ENCODE peak calls at places on chromosomes 2 and 18, in five cellular contexts. C is fibroblast of pulmonary artery, J is OCI-LY7, V is GM23338, P is IMR-90. K is an unnamed sample.

GRCh38 chr2:70069049-70069448 is 18.2 kb upstream of the PCBP1 start:
- DNase-seq in V (no peak), C (no peak), P (peak), J (no peak), K (no peak)

GRCh38 chr2:220434365-220434764 is 806.9 kb downstream of the SLC4A3 start:
- DNase-seq in J (no peak), C (peak), P (peak), V (no peak), K (no peak)

GRCh38 chr2:238915196-238915595 is 67.3 kb downstream of the TWIST2 start:
- DNase-seq in V (no peak), C (peak), J (no peak), P (no peak), K (no peak)

GRCh38 chr18:43482600-43482999 is 205.3 kb upstream of the SYT4 start:
- DNase-seq in J (no peak), P (no peak), C (no peak), V (no peak), K (no peak)

GRCh38 chr2:230459213-230459612 is 43.2 kb downstream of the SP100 start:
- DNase-seq in J (no peak), C (no peak), P (no peak), V (no peak), K (no peak)

GRCh38 chr18:2919600-2919999 is 72.8 kb downstream of the EMILIN2 start:
- DNase-seq in J (no peak), C (no peak), P (no peak), V (no peak), K (no peak)

GRCh38 chr2:217415316-217415715 is 555.5 kb upstream of the TNP1 start:
- DNase-seq in V (no peak), P (no peak), J (no peak), C (no peak), K (no peak)

GRCh38 chr2:18889565-18890332 is 300.4 kb upstream of the NT5C1B start:
- DNase-seq in C (no peak), J (no peak), P (no peak), V (no peak), K (no peak)

GRCh38 chr2:77434880-77435279 is 87.3 kb downstream of the LRRTM4 start:
- DNase-seq in P (no peak), J (no peak), C (no peak), V (peak), K (no peak)

GRCh38 chr2:100054426-100054825 is 88.0 kb downstream of the AFF3 start:
- DNase-seq in C (no peak), P (no peak), J (no peak), V (no peak), K (no peak)

GRCh38 chr18:13532406-13533075 is 193.8 kb downstream of the FAM210A start:
- DNase-seq in J (no peak), V (no peak), C (no peak), P (no peak), K (no peak)

GRCh38 chr2:119753041-119753929 is 6.4 kb upstream of the PTPN4 start:
- DNase-seq in J (peak), P (peak), C (peak), V (peak), K (no peak)

GRCh38 chr18:69889009-69889408 is 58.7 kb downstream of the CD226 start:
- DNase-seq in P (no peak), J (no peak), C (no peak), V (no peak), K (no peak)

GRCh38 chr2:45932278-45932975 is 281.0 kb downstream of the PRKCE start:
- DNase-seq in J (no peak), C (peak), V (no peak), P (peak), K (no peak)

GRCh38 chr2:212721026-212721451 is 182.4 kb upstream of the ERBB4 start:
- DNase-seq in J (no peak), P (no peak), V (no peak), C (no peak), K (no peak)

GRCh38 chr18:76546282-76546572 is 51.2 kb upstream of the ZNF516 start:
- DNase-seq in V (no peak), P (no peak), C (no peak), J (no peak), K (no peak)

GRCh38 chr2:68342470-68342869 is 22.6 kb upstream of the PLEK start:
- DNase-seq in C (no peak), P (no peak), V (no peak), J (no peak), K (no peak)

GRCh38 chr18:12027046-12027445 is 45.7 kb downstream of the IMPA2 start:
- DNase-seq in J (no peak), V (no peak), P (no peak), C (no peak), K (no peak)

GRCh38 chr2:186129767-186130581 is 356.1 kb upstream of the ZC3H15 start:
- DNase-seq in P (peak), V (peak), J (no peak), C (peak), K (no peak)

GRCh38 chr18:13267517-13267916 is 49.0 kb downstream of the LDLRAD4 start:
- DNase-seq in C (no peak), P (no peak), V (no peak), J (no peak), K (no peak)

GRCh38 chr18:36693931-36694661 is 134.7 kb downstream of the TPGS2 start:
- DNase-seq in C (no peak), J (no peak), P (peak), V (no peak), K (no peak)

GRCh38 chr2:121071058-121071504 is 213.9 kb downstream of the TFCP2L1 start:
- DNase-seq in P (peak), J (peak), C (peak), V (peak), K (no peak)

GRCh38 chr2:52542297-52542696 is 1225.3 kb upstream of the CHAC2 start:
- DNase-seq in C (no peak), V (no peak), P (no peak), J (no peak), K (no peak)

GRCh38 chr2:1910562-1911256 is 166.4 kb upstream of the PXDN start:
- DNase-seq in P (no peak), J (peak), V (peak), C (peak), K (no peak)

GRCh38 chr2:7133521-7133920 is 216.3 kb downstream of the RNF144A start:
- DNase-seq in J (no peak), P (no peak), V (peak), C (no peak), K (no peak)

GRCh38 chr2:220147186-220147585 is 519.8 kb downstream of the SLC4A3 start:
- DNase-seq in C (peak), J (no peak), P (peak), V (no peak), K (no peak)

GRCh38 chr2:161576421-161576820 is 47.8 kb upstream of the SLC4A10 start:
- DNase-seq in P (no peak), J (peak), V (peak), C (no peak), K (no peak)

GRCh38 chr2:220469201-220469600 is 841.8 kb downstream of the SLC4A3 start:
- DNase-seq in V (no peak), P (peak), J (no peak), C (peak), K (no peak)

GRCh38 chr2:119544075-119545031 is at the start of gene CFAP221:
- DNase-seq in J (no peak), P (peak), V (peak), C (peak), K (no peak)

GRCh38 chr18:27749189-27749588 is 427.7 kb downstream of the CDH2 start:
- DNase-seq in C (no peak), P (no peak), J (no peak), V (no peak), K (no peak)

GRCh38 chr2:98205901-98206300 is 118.9 kb downstream of the VWA3B start:
- DNase-seq in J (no peak), P (no peak), V (no peak), C (no peak), K (no peak)

GRCh38 chr2:30236591-30237245 is 5.4 kb downstream of the LBH start:
- DNase-seq in J (no peak), V (no peak), P (no peak), C (no peak), K (no peak)

GRCh38 chr18:38718365-38718901 is 1152.8 kb upstream of the CELF4 start:
- DNase-seq in C (no peak), V (no peak), J (no peak), P (no peak), K (no peak)

GRCh38 chr2:60569680-60570111 is 16.2 kb upstream of the BCL11A start:
- DNase-seq in V (peak), P (no peak), C (no peak), J (no peak), K (no peak)

GRCh38 chr2:56291711-56292110 is 107.9 kb downstream of the CCDC85A start:
- DNase-seq in V (no peak), C (no peak), P (no peak), J (no peak), K (no peak)

GRCh38 chr2:105261061-105261460 is 19.5 kb downstream of the GPR45 start:
- DNase-seq in P (peak), J (no peak), V (no peak), C (peak), K (peak)

GRCh38 chr2:63841254-63842022 is at the start of gene UGP2:
- DNase-seq in J (peak), V (peak), C (peak), P (peak), K (no peak)
- TF ChIP-seq CTCF in J (peak), V (peak), C (peak), P (peak), K (peak)

GRCh38 chr2:12173943-12174340 is 427.5 kb downstream of the LPIN1 start:
- DNase-seq in C (no peak), P (no peak), V (no peak), J (no peak), K (no peak)

GRCh38 chr2:12175323-12175722 is 428.9 kb downstream of the LPIN1 start:
- DNase-seq in J (no peak), P (no peak), V (no peak), C (no peak), K (no peak)

GRCh38 chr2:12176621-12177020 is 430.2 kb downstream of the LPIN1 start:
- DNase-seq in J (no peak), C (no peak), V (no peak), P (no peak), K (no peak)

GRCh38 chr2:12170151-12170550 is 423.7 kb downstream of the LPIN1 start:
- DNase-seq in V (no peak), P (peak), C (no peak), J (no peak), K (no peak)

DNA sequence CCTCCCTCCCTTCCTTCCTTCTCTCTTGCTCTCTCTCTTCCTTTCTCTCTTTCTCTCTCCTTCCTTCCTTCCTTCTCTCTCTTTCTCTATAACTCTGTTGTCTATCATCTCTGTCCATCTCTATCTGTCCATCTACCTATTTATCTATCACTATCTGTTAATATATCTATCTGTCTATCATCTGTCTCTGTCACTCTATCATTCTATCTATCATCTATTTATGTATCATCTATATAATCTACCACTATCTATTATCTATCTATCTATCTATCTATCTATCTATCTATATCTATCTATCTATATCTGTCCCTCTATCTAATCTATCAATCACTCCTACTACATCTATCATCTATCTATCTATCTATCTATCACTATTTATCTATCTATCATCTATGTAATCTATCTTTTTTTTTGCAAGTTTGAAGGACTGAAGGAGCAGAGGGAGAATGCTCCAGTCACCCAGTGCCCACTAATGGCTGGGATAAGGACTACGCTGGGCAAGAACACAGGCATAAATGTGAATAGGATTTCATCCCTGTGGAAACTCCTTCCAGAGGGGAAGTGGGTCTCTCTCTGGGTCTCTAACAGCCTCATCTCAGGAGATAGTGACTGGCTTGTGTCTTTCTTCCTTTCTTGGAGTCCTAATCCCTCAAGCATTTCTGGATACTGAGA is 427.0 kb downstream of the LPIN1 start:
- DNase-seq in V (no peak), P (peak), J (no peak), C (peak), K (no peak)
- H3K4me3 ChIP-seq in V (no peak), P (no peak), J (no peak), C (no peak), K (no peak)

GRCh38 chr2:139940701-139941100 is 1160.5 kb upstream of the NXPH2 start:
- DNase-seq in J (no peak), C (no peak), V (no peak), P (no peak), K (no peak)

GRCh38 chr2:139949242-139949972 is 1169.2 kb upstream of the NXPH2 start:
- DNase-seq in V (no peak), P (no peak), C (no peak), J (no peak), K (no peak)

GRCh38 chr2:139946690-139947089 is 1166.5 kb upstream of the NXPH2 start:
- DNase-seq in V (peak), J (no peak), C (no peak), P (no peak), K (no peak)
- TF ChIP-seq CTCF in V (peak), J (no peak), C (no peak), P (no peak), K (peak)

GRCh38 chr2:20071397-20072383 is 20.3 kb upstream of the LAPTM4A start:
- DNase-seq in V (peak), P (peak), C (peak), J (no peak), K (no peak)

GRCh38 chr2:20074001-20074648 is 22.7 kb upstream of the LAPTM4A start:
- DNase-seq in P (no peak), J (no peak), C (peak), V (no peak), K (no peak)

GRCh38 chr2:20073462-20073861 is 22.0 kb upstream of the LAPTM4A start:
- DNase-seq in C (no peak), J (no peak), P (peak), V (no peak), K (no peak)

GRCh38 chr2:20074901-20075300 is 23.5 kb upstream of the LAPTM4A start:
- DNase-seq in P (no peak), C (no peak), J (no peak), V (no peak), K (no peak)

DNA sequence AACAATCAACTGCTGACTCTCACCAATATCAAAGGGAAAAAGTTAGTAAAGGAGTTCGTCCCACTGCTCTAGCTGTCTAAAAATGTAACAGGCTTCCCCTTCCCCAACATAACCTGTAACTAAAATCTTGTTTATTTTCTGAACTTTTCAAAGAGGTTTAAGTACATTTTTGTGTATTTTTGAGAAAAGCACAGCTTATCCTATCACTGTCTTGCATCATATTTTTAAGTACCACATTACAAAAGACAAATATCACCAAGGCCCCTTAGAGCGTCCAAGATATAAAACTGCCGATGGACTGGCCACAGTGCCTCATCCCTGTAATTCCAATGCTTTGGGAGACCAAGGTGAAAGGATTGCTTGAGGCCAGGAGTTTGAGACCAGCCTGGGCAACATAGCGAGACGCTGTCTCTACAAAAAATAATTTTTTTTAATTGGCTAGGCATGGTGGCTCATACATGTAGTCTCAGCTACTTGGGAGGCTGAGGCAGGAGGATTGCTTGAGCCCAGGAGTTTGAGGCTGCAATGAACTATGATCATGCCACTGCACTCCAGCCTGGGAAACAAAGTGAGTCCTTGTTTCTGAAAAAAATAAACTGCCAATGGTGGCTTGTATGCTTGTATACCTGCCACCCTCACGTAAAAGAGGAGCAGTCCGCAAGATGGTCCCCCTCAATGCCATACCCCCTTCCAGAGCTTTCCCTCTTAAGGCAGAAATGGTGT is 21.2 kb upstream of the LAPTM4A start:
- DNase-seq in P (no peak), C (peak), V (no peak), J (no peak), K (no peak)
- H3K4me3 ChIP-seq in P (no peak), C (no peak), V (no peak), J (no peak), K (no peak)

GRCh38 chr2:118089015-118089800 is 937 bp downstream of the INSIG2 start:
- DNase-seq in P (peak), V (peak), J (peak), C (peak), K (no peak)
- TF ChIP-seq CTCF in P (no peak), V (peak), J (no peak), C (peak), K (peak)

GRCh38 chr2:25276569-25277465 is 64.9 kb downstream of the DNMT3A start:
- DNase-seq in V (peak), P (no peak), J (peak), C (no peak), K (no peak)

GRCh38 chr2:25270061-25270460 is 71.7 kb downstream of the DNMT3A start:
- DNase-seq in J (no peak), P (no peak), C (no peak), V (peak), K (no peak)

GRCh38 chr2:25275575-25275965 is 66.2 kb downstream of the DNMT3A start:
- DNase-seq in P (no peak), C (no peak), V (no peak), J (no peak), K (no peak)

GRCh38 chr2:25274868-25275574 is 66.7 kb downstream of the DNMT3A start:
- DNase-seq in C (peak), J (no peak), V (no peak), P (peak), K (no peak)

DNA sequence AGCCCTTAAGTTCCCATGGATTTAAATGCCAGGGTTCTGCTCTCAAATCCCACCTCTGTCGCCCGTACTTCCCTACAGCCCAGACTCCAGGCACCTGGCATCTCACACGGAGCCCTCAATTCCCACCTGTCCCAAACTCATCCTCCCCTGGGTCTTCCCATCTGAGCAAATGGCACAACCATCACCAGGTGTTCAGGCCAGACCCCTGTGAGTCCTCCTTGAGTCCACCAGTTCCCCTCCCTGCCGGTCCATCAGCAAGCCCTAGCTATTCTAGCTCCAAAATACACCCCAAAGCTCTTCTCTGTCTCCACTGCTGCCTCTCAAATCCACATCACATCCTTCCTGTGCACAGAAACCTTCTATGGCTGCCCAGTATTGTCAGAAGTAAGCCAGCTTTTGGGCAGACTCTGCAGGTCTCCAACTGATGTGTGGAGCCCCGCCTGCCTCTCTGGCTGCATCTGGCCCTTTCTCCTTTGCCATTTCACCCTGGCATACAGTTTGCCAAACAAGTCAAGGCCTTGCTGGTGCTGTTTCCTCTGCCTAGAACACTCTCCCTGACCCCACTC is 67.7 kb downstream of the DNMT3A start:
- DNase-seq in J (no peak), P (no peak), V (no peak), C (no peak), K (no peak)
- H3K4me3 ChIP-seq in J (no peak), P (no peak), V (no peak), C (no peak), K (no peak)

GRCh38 chr2:228681426-228681825 is 499.9 kb upstream of the SPHKAP start:
- DNase-seq in P (peak), C (peak), V (peak), J (no peak), K (peak)
- TF ChIP-seq CTCF in P (peak), C (peak), V (peak), J (no peak), K (peak)

DNA sequence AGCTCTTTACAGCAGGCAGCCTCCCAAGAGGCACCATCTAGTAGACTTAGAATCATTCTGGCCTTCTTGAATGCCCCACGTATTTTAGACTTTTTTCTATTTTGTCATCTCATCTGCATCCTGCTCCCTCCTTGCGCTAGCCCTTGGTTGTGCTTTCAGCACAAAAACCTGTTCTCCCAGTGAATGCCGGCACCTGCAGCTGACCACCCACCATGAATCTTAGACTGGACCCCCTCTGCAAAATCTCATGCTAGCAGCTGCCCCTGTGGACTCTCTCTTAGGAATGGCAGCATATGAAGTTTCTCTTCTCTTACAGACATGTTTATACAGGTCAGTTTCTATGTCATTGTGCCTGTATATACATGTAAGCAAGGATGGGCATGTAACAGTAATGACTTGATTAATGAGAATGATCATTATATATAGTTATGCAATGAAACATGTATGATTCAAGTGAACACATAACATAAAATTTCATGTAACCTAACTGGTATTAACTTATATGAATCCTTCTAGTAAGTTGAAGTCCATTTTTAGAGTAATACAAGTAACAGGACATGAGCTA is 159.8 kb downstream of the SUCLG1 start:
- DNase-seq in C (no peak), J (no peak), V (no peak), P (no peak), K (no peak)
- H3K4me3 ChIP-seq in C (no peak), J (no peak), V (no peak), P (no peak), K (no peak)

K was measured in epithelial cell of proximal tubule.